ENCODE peak calls at places on chromosome 14, in ten cellular contexts. L is esophagus squamous epithelium, C is body of pancreas, Y is heart left ventricle, P is uterus, R is ovary, Q is suprapubic skin, S is sigmoid colon, N is A549, B is Peyer's patch. D is an unnamed sample.

GRCh38 chr14:59997496-59997895 is 77.6 kb downstream of the LRRC9 start:
- DNase-seq in Y (no peak), R (no peak), B (no peak), P (no peak), N (no peak), S (no peak), Q (no peak), C (no peak), L (no peak), D (no peak)

GRCh38 chr14:69997849-69998248 is 118.6 kb downstream of the SMOC1 start:
- DNase-seq in Y (no peak), P (no peak), L (no peak), S (no peak), C (peak), B (no peak), Q (no peak), N (peak), R (peak), D (no peak)

GRCh38 chr14:25887251-25887908 is 710.5 kb downstream of the NOVA1 start:
- DNase-seq in S (no peak), Q (no peak), R (no peak), P (no peak), L (no peak), N (no peak), Y (no peak), B (no peak), C (no peak), D (no peak)

GRCh38 chr14:104132981-104133380 is 5.4 kb upstream of the KIF26A start:
- DNase-seq in Y (no peak), S (peak), P (no peak), N (no peak), C (peak), Q (no peak), L (no peak), R (peak), B (peak), D (no peak)

GRCh38 chr14:90820958-90821357 is 4.7 kb upstream of the TTC7B start:
- DNase-seq in P (no peak), B (no peak), N (no peak), Y (no peak), C (peak), Q (no peak), R (no peak), L (no peak), S (no peak), D (peak)

GRCh38 chr14:55133416-55133815 is 4.4 kb downstream of the LGALS3 start:
- DNase-seq in B (no peak), R (no peak), Y (no peak), N (no peak), Q (no peak), L (no peak), P (no peak), C (peak), S (no peak), D (no peak)

GRCh38 chr14:61225304-61225703 is 55.8 kb downstream of the TMEM30B start:
- DNase-seq in P (no peak), Y (no peak), Q (no peak), B (no peak), S (no peak), R (no peak), C (no peak), N (no peak), L (no peak), D (no peak)

GRCh38 chr14:97218713-97219355 is 421.7 kb downstream of the VRK1 start:
- DNase-seq in C (peak), L (no peak), B (no peak), Q (no peak), Y (no peak), R (no peak), S (no peak), N (no peak), P (no peak), D (no peak)

GRCh38 chr14:37559386-37559785 is 35.7 kb downstream of the FOXA1 start:
- DNase-seq in R (no peak), C (no peak), L (no peak), Y (no peak), B (no peak), S (no peak), N (no peak), Q (no peak), P (no peak), D (no peak)

GRCh38 chr14:85463512-85463911 is 66.4 kb upstream of the FLRT2 start:
- DNase-seq in Q (no peak), B (no peak), N (no peak), C (peak), S (no peak), L (no peak), R (no peak), P (no peak), Y (no peak), D (no peak)

GRCh38 chr14:86852530-86852929 is 1140.5 kb downstream of the GALC start:
- DNase-seq in N (no peak), B (no peak), S (no peak), R (no peak), Y (no peak), P (no peak), C (no peak), Q (no peak), L (no peak), D (no peak)

GRCh38 chr14:70653662-70654061 is 11.9 kb downstream of the TTC9 start:
- DNase-seq in N (no peak), P (no peak), L (no peak), Q (no peak), R (no peak), C (no peak), S (no peak), Y (no peak), B (no peak), D (no peak)

GRCh38 chr14:90513151-90514014 is 116.6 kb downstream of the CALM1 start:
- DNase-seq in C (peak), Q (no peak), B (peak), Y (peak), N (no peak), L (no peak), S (peak), P (peak), R (no peak), D (peak)

GRCh38 chr14:38536376-38537038 is 280.6 kb upstream of the CLEC14A start:
- DNase-seq in R (no peak), P (no peak), B (no peak), Q (no peak), N (no peak), C (no peak), S (no peak), L (no peak), Y (no peak), D (no peak)

GRCh38 chr14:102474934-102475333 is 34.6 kb downstream of the ANKRD9 start:
- DNase-seq in R (peak), P (no peak), S (peak), Y (peak), Q (no peak), N (no peak), L (no peak), B (peak), C (peak), D (peak)

GRCh38 chr14:52729585-52729924 is 411 bp upstream of the STYX start:
- DNase-seq in P (no peak), N (no peak), R (no peak), L (no peak), Y (no peak), C (no peak), S (no peak), B (no peak), Q (no peak), D (no peak)

GRCh38 chr14:52733824-52734223 is 3.9 kb downstream of the STYX start:
- DNase-seq in L (no peak), P (no peak), N (no peak), R (no peak), Y (no peak), S (no peak), B (no peak), C (no peak), Q (no peak), D (no peak)

GRCh38 chr14:52724360-52724644 is 5.7 kb upstream of the STYX start:
- DNase-seq in Y (no peak), N (no peak), P (no peak), R (no peak), Q (no peak), S (no peak), B (no peak), C (no peak), L (no peak), D (no peak)

GRCh38 chr14:52730708-52731111 is 744 bp downstream of the STYX start:
- DNase-seq in P (no peak), Q (no peak), S (no peak), L (no peak), Y (no peak), C (no peak), N (no peak), R (no peak), B (no peak), D (no peak)

GRCh38 chr14:52729925-52730707 is at the start of gene STYX:
- DNase-seq in S (peak), P (peak), N (peak), Q (peak), R (peak), L (peak), B (peak), Y (peak), C (peak), D (peak)
- TF ChIP-seq POLR2A in S (peak), P (peak), N (peak), Q (no peak), R (peak), L (peak), B (peak), Y (peak), C (peak), D (peak)

GRCh38 chr14:99975190-99975589 is 90.0 kb upstream of the EVL start:
- DNase-seq in Y (no peak), N (no peak), Q (no peak), P (no peak), C (no peak), S (no peak), B (no peak), R (no peak), L (no peak), D (no peak)
- TF ChIP-seq POLR2A in Y (no peak), N (no peak), Q (no peak), P (no peak), C (no peak), S (no peak), B (no peak), R (no peak), L (no peak), D (no peak)

GRCh38 chr14:94451826-94452225 is 774 bp downstream of the SERPINA11 start:
- DNase-seq in L (no peak), P (no peak), Q (no peak), S (no peak), R (no peak), N (no peak), B (no peak), C (no peak), Y (no peak), D (no peak)

GRCh38 chr14:94450722-94451090 is 1.9 kb downstream of the SERPINA11 start:
- DNase-seq in Y (no peak), L (no peak), B (no peak), R (no peak), C (no peak), P (no peak), N (no peak), S (no peak), Q (no peak), D (no peak)

GRCh38 chr14:94449930-94450329 is 2.7 kb downstream of the SERPINA11 start:
- DNase-seq in C (no peak), N (no peak), Y (no peak), R (no peak), P (no peak), Q (no peak), L (no peak), S (no peak), B (no peak), D (no peak)

GRCh38 chr14:94447986-94448808 is 4.4 kb downstream of the SERPINA11 start:
- DNase-seq in S (no peak), N (no peak), P (no peak), Q (no peak), Y (no peak), C (peak), L (no peak), B (no peak), R (no peak), D (no peak)

DNA sequence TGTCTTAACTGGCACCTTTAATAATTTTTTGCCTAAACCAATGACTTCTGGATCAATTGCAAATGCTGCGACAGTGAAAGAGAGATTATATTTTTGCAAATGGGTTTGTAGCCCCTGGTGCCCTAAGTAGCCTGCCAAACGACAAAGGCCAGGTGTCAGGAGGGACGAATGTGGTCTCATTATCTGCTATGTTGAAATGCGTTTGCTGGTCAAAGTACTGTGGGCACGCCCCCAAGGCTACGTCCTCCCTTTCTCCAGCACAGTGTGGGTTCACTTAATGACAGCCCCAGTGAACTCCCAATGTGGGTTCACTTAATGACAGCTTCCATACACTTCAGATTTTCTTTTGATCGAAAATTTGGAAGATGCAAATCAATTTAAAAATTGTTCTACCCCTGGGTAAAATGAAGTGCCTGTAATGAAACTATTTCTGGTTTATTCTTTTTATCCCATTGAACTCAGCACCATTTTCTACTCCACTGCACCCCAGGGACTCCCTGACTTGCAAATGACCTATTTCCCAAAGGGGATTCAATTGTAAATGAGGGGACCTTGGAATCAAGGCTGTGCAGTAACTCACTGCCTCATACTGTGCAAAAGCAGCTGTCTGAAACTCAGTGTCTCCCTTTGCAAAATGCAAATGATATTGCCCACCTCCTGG is 1.4 kb downstream of the SERPINA11 start:
- DNase-seq in S (no peak), L (no peak), P (no peak), N (no peak), Y (no peak), R (no peak), Q (no peak), C (no peak), B (no peak), D (no peak)
- TF ChIP-seq POLR2A in S (no peak), L (no peak), P (no peak), N (no peak), Y (no peak), R (no peak), Q (no peak), C (no peak), B (no peak), D (no peak)

GRCh38 chr14:68789798-68790655 is 2.8 kb downstream of the ZFP36L1 start:
- DNase-seq in Q (no peak), Y (no peak), N (no peak), C (peak), R (peak), P (no peak), B (peak), S (peak), L (no peak), D (peak)
- TF ChIP-seq POLR2A in Q (no peak), Y (no peak), N (no peak), C (no peak), R (no peak), P (no peak), B (no peak), S (no peak), L (no peak), D (no peak)

GRCh38 chr14:20306079-20306423 is 300 bp upstream of the TTC5 start:
- DNase-seq in C (no peak), Y (no peak), Q (no peak), R (no peak), N (no peak), L (no peak), S (no peak), B (no peak), P (no peak), D (no peak)

GRCh38 chr14:20302042-20302761 is 3.5 kb downstream of the TTC5 start:
- DNase-seq in R (no peak), P (no peak), B (no peak), Y (no peak), Q (no peak), L (no peak), C (no peak), N (no peak), S (no peak), D (no peak)

DNA sequence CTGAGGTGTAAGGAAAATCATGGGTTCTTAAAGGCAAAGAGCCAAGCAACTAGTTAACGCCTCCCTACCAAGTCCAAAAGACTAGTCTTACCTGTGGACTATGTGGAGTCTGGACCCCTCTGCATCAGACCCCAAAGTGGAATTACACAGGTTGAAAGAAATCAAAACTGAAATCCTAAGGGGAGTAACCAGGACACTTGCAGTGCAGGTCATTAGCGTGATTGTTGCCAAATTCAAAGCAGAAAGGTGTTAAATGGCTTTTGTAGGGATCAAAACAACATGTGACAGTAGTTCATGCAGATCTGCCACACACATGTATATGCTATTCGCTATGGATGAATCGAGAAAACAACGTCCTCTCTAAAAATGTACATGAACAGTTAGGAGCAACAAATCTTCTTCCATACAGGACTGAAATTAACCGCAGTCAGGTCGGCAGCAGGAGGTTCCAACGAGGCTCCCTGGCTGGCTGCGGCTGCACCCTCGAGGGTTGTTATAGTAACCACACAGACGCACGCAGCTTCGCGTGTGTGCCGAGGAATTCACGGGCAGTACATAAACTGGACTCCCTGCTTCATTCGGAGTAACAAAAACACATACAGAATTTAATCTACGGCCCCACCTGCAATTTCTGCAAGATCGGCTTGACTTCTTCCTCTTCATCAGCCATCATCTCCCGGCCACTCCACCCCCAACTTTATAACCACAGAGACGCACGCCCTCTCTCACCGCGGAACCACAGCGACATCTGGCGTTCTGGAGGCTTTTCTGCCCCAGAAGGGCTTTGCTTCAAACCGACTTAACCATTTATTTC is at the start of gene TTC5:
- DNase-seq in N (peak), S (peak), P (peak), R (peak), L (peak), Y (peak), C (peak), Q (peak), B (peak), D (peak)
- TF ChIP-seq POLR2A in N (peak), S (no peak), P (no peak), R (no peak), L (no peak), Y (no peak), C (no peak), Q (no peak), B (no peak), D (no peak)

GRCh38 chr14:24429395-24430142 is at the start of the genes CBLN3 and KHNYN:
- DNase-seq in B (peak), Y (peak), R (peak), Q (peak), C (peak), P (peak), N (peak), S (peak), L (peak), D (peak)

GRCh38 chr14:24428628-24429394 is 657 bp downstream of the CBLN3 start:
- DNase-seq in P (no peak), C (no peak), L (no peak), Y (no peak), Q (no peak), R (peak), B (peak), S (no peak), N (no peak), D (no peak)

GRCh38 chr14:24431569-24432258 is 2.0 kb downstream of the KHNYN start:
- DNase-seq in Q (peak), P (peak), B (peak), L (peak), C (peak), R (peak), S (peak), N (peak), Y (peak), D (peak)

GRCh38 chr14:24430682-24431568 is 1.2 kb downstream of the KHNYN start:
- DNase-seq in R (peak), P (peak), C (no peak), S (no peak), L (no peak), Q (no peak), Y (no peak), B (peak), N (no peak), D (no peak)

GRCh38 chr14:24430143-24430681 is 458 bp downstream of the KHNYN start:
- DNase-seq in N (peak), P (peak), S (peak), R (peak), Q (peak), Y (peak), C (peak), L (no peak), B (no peak), D (peak)
- TF ChIP-seq POLR2A in N (no peak), P (no peak), S (no peak), R (no peak), Q (no peak), Y (no peak), C (peak), L (no peak), B (no peak), D (no peak)

GRCh38 chr14:64986578-64987571 is at the start of gene FNTB:
- DNase-seq in N (peak), C (peak), Y (peak), B (peak), R (peak), P (peak), L (peak), S (peak), Q (peak), D (peak)
- TF ChIP-seq POLR2A in N (peak), C (peak), Y (no peak), B (peak), R (peak), P (peak), L (peak), S (no peak), Q (no peak), D (peak)